ENCODE peak calls at places on chromosomes 5 and 9, in seven cellular contexts. One of them, this sample, is unnamed.
A peak's percentile ranks its signal among the peaks of the same experiment; 100 is the strongest.

GRCh38 chr5:115450741-115451140 is 93.8 kb downstream of the FEM1C start:
- DNase-seq in PC-3: no peak
- DNase-seq in GM12878: no peak
- DNase-seq in GM12865: peak; percentile 43
- DNase-seq in ovary: no peak
- DNase-seq in astrocyte of the spinal cord: peak; percentile 65
- DNase-seq in upper lobe of left lung: no peak
- DNase-seq in this sample: peak; percentile 97

GRCh38 chr9:6645153-6646027 is at the start of gene GLDC:
- DNase-seq in PC-3: peak; percentile 87
- DNase-seq in GM12878: no peak
- DNase-seq in GM12865: peak; percentile 91
- DNase-seq in ovary: no peak
- DNase-seq in astrocyte of the spinal cord: peak; percentile 72
- DNase-seq in upper lobe of left lung: peak; percentile 31
- DNase-seq in this sample: no peak

GRCh38 chr9:133116346-133117231 is 4.5 kb downstream of the RALGDS start:
- DNase-seq in PC-3: no peak
- DNase-seq in GM12878: no peak
- DNase-seq in GM12865: no peak
- DNase-seq in ovary: no peak
- DNase-seq in astrocyte of the spinal cord: no peak
- DNase-seq in upper lobe of left lung: no peak
- DNase-seq in this sample: no peak

GRCh38 chr9:109315480-109315879 is 5.4 kb downstream of the EPB41L4B start:
- DNase-seq in PC-3: no peak
- DNase-seq in GM12878: no peak
- DNase-seq in GM12865: no peak
- DNase-seq in ovary: no peak
- DNase-seq in astrocyte of the spinal cord: no peak
- DNase-seq in upper lobe of left lung: no peak
- DNase-seq in this sample: no peak

GRCh38 chr9:134618823-134619454 is 22.7 kb upstream of the COL5A1 start:
- DNase-seq in PC-3: no peak
- DNase-seq in GM12878: no peak
- DNase-seq in GM12865: no peak
- DNase-seq in ovary: peak; percentile 2
- DNase-seq in astrocyte of the spinal cord: no peak
- DNase-seq in upper lobe of left lung: peak; percentile 8
- DNase-seq in this sample: no peak

GRCh38 chr5:175728885-175729828 is 71.3 kb downstream of the HRH2 start:
- DNase-seq in PC-3: no peak
- DNase-seq in GM12878: no peak
- DNase-seq in GM12865: no peak
- DNase-seq in ovary: no peak
- DNase-seq in astrocyte of the spinal cord: no peak
- DNase-seq in upper lobe of left lung: no peak
- DNase-seq in this sample: peak; percentile 5

GRCh38 chr5:146051678-146052077 is 53.7 kb downstream of the PLAC8L1 start:
- DNase-seq in PC-3: no peak
- DNase-seq in GM12878: no peak
- DNase-seq in GM12865: no peak
- DNase-seq in ovary: no peak
- DNase-seq in astrocyte of the spinal cord: peak; percentile 46
- DNase-seq in upper lobe of left lung: no peak
- DNase-seq in this sample: no peak

GRCh38 chr9:530681-531080 is 310.8 kb upstream of the DMRT1 start:
- DNase-seq in PC-3: peak; percentile 60
- DNase-seq in GM12878: no peak
- DNase-seq in GM12865: no peak
- DNase-seq in ovary: no peak
- DNase-seq in astrocyte of the spinal cord: peak; percentile 44
- DNase-seq in upper lobe of left lung: peak; percentile 56
- DNase-seq in this sample: peak; percentile 44

GRCh38 chr5:126054593-126055347 is 368.4 kb upstream of the GRAMD2B start:
- DNase-seq in PC-3: no peak
- DNase-seq in GM12878: no peak
- DNase-seq in GM12865: no peak
- DNase-seq in ovary: no peak
- DNase-seq in astrocyte of the spinal cord: no peak
- DNase-seq in upper lobe of left lung: no peak
- DNase-seq in this sample: no peak

GRCh38 chr5:148336704-148337435 is 1.5 kb downstream of the SPINK9 start:
- DNase-seq in PC-3: peak; percentile 70
- DNase-seq in GM12878: peak; percentile 8
- DNase-seq in GM12865: peak; percentile 4
- DNase-seq in ovary: no peak
- DNase-seq in astrocyte of the spinal cord: no peak
- DNase-seq in upper lobe of left lung: no peak
- DNase-seq in this sample: no peak

GRCh38 chr9:107888773-107889227 is 399.2 kb upstream of the KLF4 start:
- DNase-seq in PC-3: no peak
- DNase-seq in GM12878: no peak
- DNase-seq in GM12865: no peak
- DNase-seq in ovary: no peak
- DNase-seq in astrocyte of the spinal cord: no peak
- DNase-seq in upper lobe of left lung: no peak
- DNase-seq in this sample: no peak

GRCh38 chr9:71446499-71447411 is 321.6 kb downstream of the CEMIP2 start:
- DNase-seq in PC-3: peak; percentile 38
- DNase-seq in GM12878: no peak
- DNase-seq in GM12865: peak; percentile 65
- DNase-seq in ovary: no peak
- DNase-seq in astrocyte of the spinal cord: peak; percentile 65
- DNase-seq in upper lobe of left lung: no peak
- DNase-seq in this sample: peak; percentile 68
- H3K4me3 ChIP-seq in PC-3: no peak overlapping the region
- H3K4me3 ChIP-seq in GM12878: no peak overlapping the region
- H3K4me3 ChIP-seq in GM12865: no peak overlapping the region
- H3K4me3 ChIP-seq in ovary: no peak overlapping the region
- H3K4me3 ChIP-seq in astrocyte of the spinal cord: peak overlapping the region; percentile 35
- H3K4me3 ChIP-seq in upper lobe of left lung: peak overlapping the region; percentile 45
- H3K4me3 ChIP-seq in this sample: peak overlapping the region; percentile 56

GRCh38 chr9:72364679-72365524 is at the start of gene ZFAND5:
- DNase-seq in PC-3: peak; percentile 93
- DNase-seq in GM12878: peak; percentile 57
- DNase-seq in GM12865: peak; percentile 98
- DNase-seq in ovary: peak; percentile 99
- DNase-seq in astrocyte of the spinal cord: peak; percentile 99
- DNase-seq in upper lobe of left lung: peak; percentile 100
- DNase-seq in this sample: peak; percentile 99
- TF ChIP-seq CTCF in PC-3: no peak
- TF ChIP-seq CTCF in GM12878: peak; percentile 27
- TF ChIP-seq CTCF in GM12865: peak; percentile 2
- TF ChIP-seq CTCF in ovary: no peak
- TF ChIP-seq CTCF in astrocyte of the spinal cord: no peak
- TF ChIP-seq CTCF in upper lobe of left lung: peak; percentile 47
- TF ChIP-seq CTCF in this sample: no peak

GRCh38 chr5:139386039-139386438 is 2.9 kb upstream of the SLC23A1 start:
- DNase-seq in PC-3: no peak
- DNase-seq in GM12878: no peak
- DNase-seq in GM12865: no peak
- DNase-seq in ovary: no peak
- DNase-seq in astrocyte of the spinal cord: no peak
- DNase-seq in upper lobe of left lung: no peak
- DNase-seq in this sample: no peak

GRCh38 chr5:139383275-139383992 is at the start of gene SLC23A1:
- DNase-seq in PC-3: no peak
- DNase-seq in GM12878: no peak
- DNase-seq in GM12865: no peak
- DNase-seq in ovary: no peak
- DNase-seq in astrocyte of the spinal cord: no peak
- DNase-seq in upper lobe of left lung: no peak
- DNase-seq in this sample: no peak

GRCh38 chr5:139385061-139385889 is 2.2 kb upstream of the SLC23A1 start:
- DNase-seq in PC-3: no peak
- DNase-seq in GM12878: no peak
- DNase-seq in GM12865: peak; percentile 50
- DNase-seq in ovary: no peak
- DNase-seq in astrocyte of the spinal cord: no peak
- DNase-seq in upper lobe of left lung: no peak
- DNase-seq in this sample: no peak

GRCh38 chr5:139383993-139384590 is 995 bp upstream of the SLC23A1 start:
- DNase-seq in PC-3: no peak
- DNase-seq in GM12878: no peak
- DNase-seq in GM12865: no peak
- DNase-seq in ovary: no peak
- DNase-seq in astrocyte of the spinal cord: no peak
- DNase-seq in upper lobe of left lung: no peak
- DNase-seq in this sample: no peak

GRCh38 chr5:139384591-139385051 is 1.5 kb upstream of the SLC23A1 start:
- DNase-seq in PC-3: no peak
- DNase-seq in GM12878: no peak
- DNase-seq in GM12865: peak; percentile 39
- DNase-seq in ovary: no peak
- DNase-seq in astrocyte of the spinal cord: no peak
- DNase-seq in upper lobe of left lung: no peak
- DNase-seq in this sample: no peak
- H3K4me3 ChIP-seq in PC-3: no peak overlapping the region
- H3K4me3 ChIP-seq in GM12878: peak overlapping the region; percentile 17
- H3K4me3 ChIP-seq in GM12865: no peak overlapping the region
- H3K4me3 ChIP-seq in ovary: no peak overlapping the region
- H3K4me3 ChIP-seq in astrocyte of the spinal cord: no peak overlapping the region
- H3K4me3 ChIP-seq in upper lobe of left lung: peak overlapping the region; percentile 46
- H3K4me3 ChIP-seq in this sample: no peak overlapping the region

GRCh38 chr5:170268153-170268689 is 29.4 kb downstream of the LCP2 start:
- DNase-seq in PC-3: no peak
- DNase-seq in GM12878: no peak
- DNase-seq in GM12865: no peak
- DNase-seq in ovary: no peak
- DNase-seq in astrocyte of the spinal cord: no peak
- DNase-seq in upper lobe of left lung: no peak
- DNase-seq in this sample: no peak
- TF ChIP-seq CTCF in PC-3: no peak
- TF ChIP-seq CTCF in GM12878: no peak
- TF ChIP-seq CTCF in GM12865: no peak
- TF ChIP-seq CTCF in ovary: no peak
- TF ChIP-seq CTCF in astrocyte of the spinal cord: no peak
- TF ChIP-seq CTCF in upper lobe of left lung: no peak
- TF ChIP-seq CTCF in this sample: no peak

GRCh38 chr5:73668422-73669116 is 42.6 kb downstream of the ARHGEF28 start:
- DNase-seq in PC-3: no peak
- DNase-seq in GM12878: no peak
- DNase-seq in GM12865: peak; percentile 80
- DNase-seq in ovary: no peak
- DNase-seq in astrocyte of the spinal cord: peak; percentile 65
- DNase-seq in upper lobe of left lung: no peak
- DNase-seq in this sample: no peak
- H3K4me3 ChIP-seq in PC-3: no peak overlapping the region
- H3K4me3 ChIP-seq in GM12878: no peak overlapping the region
- H3K4me3 ChIP-seq in GM12865: peak overlapping the region; percentile 40
- H3K4me3 ChIP-seq in ovary: no peak overlapping the region
- H3K4me3 ChIP-seq in astrocyte of the spinal cord: no peak overlapping the region
- H3K4me3 ChIP-seq in upper lobe of left lung: no peak overlapping the region
- H3K4me3 ChIP-seq in this sample: no peak overlapping the region

DNA sequence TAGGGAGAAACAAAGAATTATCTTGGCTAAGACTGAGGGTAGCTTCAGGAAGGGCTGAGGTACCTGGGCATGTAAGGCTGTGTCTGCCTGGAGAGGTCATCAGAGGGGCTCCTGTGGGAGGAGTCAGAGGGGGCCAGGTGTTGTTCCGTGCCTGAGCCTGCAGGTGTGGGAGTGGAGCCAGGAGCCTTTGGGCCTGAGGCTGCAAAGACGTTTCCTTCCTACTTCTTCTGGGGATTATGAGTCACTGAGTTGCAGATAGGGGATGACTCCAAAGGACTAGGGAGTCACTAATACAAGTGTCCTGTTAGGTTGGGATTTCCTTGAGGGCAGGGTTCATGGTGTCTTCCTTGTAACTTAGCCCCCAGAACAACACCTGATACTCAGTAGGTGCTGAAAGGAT is 391.1 kb downstream of the ARHGEF28 start:
- DNase-seq in PC-3: peak; percentile 82
- DNase-seq in GM12878: no peak
- DNase-seq in GM12865: no peak
- DNase-seq in ovary: no peak
- DNase-seq in astrocyte of the spinal cord: no peak
- DNase-seq in upper lobe of left lung: no peak
- DNase-seq in this sample: no peak
- TF ChIP-seq CTCF in PC-3: no peak
- TF ChIP-seq CTCF in GM12878: no peak
- TF ChIP-seq CTCF in GM12865: no peak
- TF ChIP-seq CTCF in ovary: no peak
- TF ChIP-seq CTCF in astrocyte of the spinal cord: no peak
- TF ChIP-seq CTCF in upper lobe of left lung: no peak
- TF ChIP-seq CTCF in this sample: no peak

GRCh38 chr5:149489605-149490037 is 61.6 kb downstream of the CSNK1A1 start:
- DNase-seq in PC-3: peak; percentile 57
- DNase-seq in GM12878: no peak
- DNase-seq in GM12865: no peak
- DNase-seq in ovary: no peak
- DNase-seq in astrocyte of the spinal cord: peak; percentile 63
- DNase-seq in upper lobe of left lung: no peak
- DNase-seq in this sample: peak; percentile 76
- H3K4me3 ChIP-seq in PC-3: no peak overlapping the region
- H3K4me3 ChIP-seq in GM12878: no peak overlapping the region
- H3K4me3 ChIP-seq in GM12865: no peak overlapping the region
- H3K4me3 ChIP-seq in ovary: no peak overlapping the region
- H3K4me3 ChIP-seq in astrocyte of the spinal cord: no peak overlapping the region
- H3K4me3 ChIP-seq in upper lobe of left lung: no peak overlapping the region
- H3K4me3 ChIP-seq in this sample: no peak overlapping the region

This sample was measured in fibroblast of pulmonary artery.